ENCODE peak calls at places on chromosomes 13 and 19, in four cellular contexts. One of them, this sample, is unnamed.

GRCh38 chr19:51317968-51318367 is 6.5 kb downstream of the IGLON5 start:
- DNase-seq in GM23248: no peak
- DNase-seq in fibroblast of mammary gland: no peak
- DNase-seq in AG10803: no peak
- DNase-seq in this sample: no peak

GRCh38 chr13:23466144-23467002 is 32.9 kb upstream of the SACS start:
- DNase-seq in GM23248: peak
- DNase-seq in fibroblast of mammary gland: peak
- DNase-seq in AG10803: peak
- DNase-seq in this sample: peak

GRCh38 chr19:47735131-47735530 is 10.2 kb upstream of the NOP53 start:
- DNase-seq in GM23248: no peak
- DNase-seq in fibroblast of mammary gland: no peak
- DNase-seq in AG10803: no peak
- DNase-seq in this sample: no peak

GRCh38 chr13:98142427-98143156 is at the start of gene FARP1:
- DNase-seq in GM23248: peak
- DNase-seq in fibroblast of mammary gland: peak
- DNase-seq in AG10803: peak
- DNase-seq in this sample: peak

GRCh38 chr19:49339364-49340068 is 4.3 kb downstream of the CD37 start:
- DNase-seq in GM23248: peak
- DNase-seq in fibroblast of mammary gland: peak
- DNase-seq in AG10803: peak
- DNase-seq in this sample: peak

GRCh38 chr19:33700408-33700757 is 78.6 kb downstream of the CHST8 start:
- DNase-seq in GM23248: no peak
- DNase-seq in fibroblast of mammary gland: no peak
- DNase-seq in AG10803: no peak
- DNase-seq in this sample: no peak

GRCh38 chr13:70964124-70964523 is 855.9 kb upstream of the KLHL1 start:
- DNase-seq in GM23248: no peak
- DNase-seq in fibroblast of mammary gland: no peak
- DNase-seq in AG10803: no peak
- DNase-seq in this sample: no peak

GRCh38 chr19:39971380-39971841 is 446 bp downstream of the PSMC4 start:
- DNase-seq in GM23248: peak
- DNase-seq in fibroblast of mammary gland: peak
- DNase-seq in AG10803: no peak
- DNase-seq in this sample: no peak

GRCh38 chr13:24147570-24147963 is 13.0 kb upstream of the SPATA13 start:
- DNase-seq in GM23248: no peak
- DNase-seq in fibroblast of mammary gland: no peak
- DNase-seq in AG10803: no peak
- DNase-seq in this sample: no peak

GRCh38 chr19:11507370-11508078 is 1.9 kb upstream of the ZNF653 start:
- DNase-seq in GM23248: no peak
- DNase-seq in fibroblast of mammary gland: no peak
- DNase-seq in AG10803: no peak
- DNase-seq in this sample: no peak

GRCh38 chr19:39411006-39411831 is 1.2 kb upstream of the PLEKHG2 start:
- DNase-seq in GM23248: peak
- DNase-seq in fibroblast of mammary gland: peak
- DNase-seq in AG10803: peak
- DNase-seq in this sample: peak

GRCh38 chr13:112960671-112961070 is 8.3 kb upstream of the MCF2L start:
- DNase-seq in GM23248: no peak
- DNase-seq in fibroblast of mammary gland: no peak
- DNase-seq in AG10803: no peak
- DNase-seq in this sample: no peak

GRCh38 chr13:19020988-19021387 is 160.6 kb downstream of the TUBA3C start:
- DNase-seq in GM23248: no peak
- DNase-seq in fibroblast of mammary gland: no peak
- DNase-seq in AG10803: no peak
- DNase-seq in this sample: no peak

GRCh38 chr19:23183251-23183650 is 66.4 kb downstream of the ZNF730 start:
- DNase-seq in GM23248: no peak
- DNase-seq in fibroblast of mammary gland: no peak
- DNase-seq in AG10803: no peak
- DNase-seq in this sample: no peak

GRCh38 chr13:99465454-99465853 is 35.8 kb upstream of the TM9SF2 start:
- DNase-seq in GM23248: no peak
- DNase-seq in fibroblast of mammary gland: no peak
- DNase-seq in AG10803: no peak
- DNase-seq in this sample: no peak

GRCh38 chr13:99314640-99315176 is 7.5 kb upstream of the GPR183 start:
- DNase-seq in GM23248: peak
- DNase-seq in fibroblast of mammary gland: peak
- DNase-seq in AG10803: no peak
- DNase-seq in this sample: peak

GRCh38 chr19:2607712-2608601 is 94.5 kb downstream of the GNG7 start:
- DNase-seq in GM23248: no peak
- DNase-seq in fibroblast of mammary gland: no peak
- DNase-seq in AG10803: no peak
- DNase-seq in this sample: no peak

GRCh38 chr19:737591-738093 is 13.3 kb upstream of the MISP start:
- DNase-seq in GM23248: peak
- DNase-seq in fibroblast of mammary gland: peak
- DNase-seq in AG10803: peak
- DNase-seq in this sample: no peak

GRCh38 chr19:7848779-7849457 is 18.9 kb downstream of the EVI5L start:
- DNase-seq in GM23248: no peak
- DNase-seq in fibroblast of mammary gland: no peak
- DNase-seq in AG10803: no peak
- DNase-seq in this sample: no peak

GRCh38 chr19:13784731-13785452 is 10.4 kb upstream of the ZSWIM4 start:
- DNase-seq in GM23248: peak
- DNase-seq in fibroblast of mammary gland: peak
- DNase-seq in AG10803: peak
- DNase-seq in this sample: peak

GRCh38 chr13:93249259-93249917 is 22.8 kb downstream of the GPC6 start:
- DNase-seq in GM23248: peak
- DNase-seq in fibroblast of mammary gland: peak
- DNase-seq in AG10803: peak
- DNase-seq in this sample: peak

GRCh38 chr13:44432595-44432994 is 59.0 kb downstream of the SERP2 start:
- DNase-seq in GM23248: no peak
- DNase-seq in fibroblast of mammary gland: peak
- DNase-seq in AG10803: no peak
- DNase-seq in this sample: peak

This sample was measured in fibroblast of villous mesenchyme.